ENCODE peak calls at places on chromosomes 7 and 10, in eight cellular contexts. E is endothelial cell of umbilical vein, O is GM12878, C is prostate gland, X is HL-60, M is esophagus muscularis mucosa, Y is K562, S is sigmoid colon. U is an unnamed sample.

GRCh38 chr10:47041401-47042198 is 130.4 kb downstream of the PTPN20 start:
- DNase-seq in E (no peak), M (no peak), S (peak; percentile 21), C (no peak), O (no peak), X (no peak), Y (no peak), U (no peak)

GRCh38 chr10:62960416-62960815 is 144.2 kb upstream of the EGR2 start:
- DNase-seq in E (no peak), M (no peak), C (no peak), O (no peak), Y (no peak), X (no peak), S (no peak), U (no peak)

GRCh38 chr7:31896929-31897328 is 173.3 kb downstream of the PDE1C start:
- DNase-seq in M (no peak), X (no peak), O (no peak), Y (no peak), S (no peak), E (no peak), C (no peak), U (no peak)

GRCh38 chr7:22845221-22845844 is 22.7 kb upstream of the TOMM7 start:
- DNase-seq in Y (no peak), C (no peak), X (no peak), E (no peak), S (no peak), O (no peak), M (no peak), U (no peak)

GRCh38 chr7:156612930-156613329 is 27.6 kb upstream of the RNF32 start:
- DNase-seq in C (no peak), Y (no peak), M (no peak), S (no peak), E (no peak), O (peak; percentile 55), X (no peak), U (no peak)

GRCh38 chr10:121519901-121520500 is 78.2 kb downstream of the FGFR2 start:
- DNase-seq in Y (no peak), X (no peak), C (no peak), O (no peak), M (no peak), E (no peak), S (no peak), U (no peak)

GRCh38 chr10:62779487-62780248 is 24.9 kb upstream of the ADO start:
- DNase-seq in Y (no peak), C (no peak), S (no peak), M (no peak), O (peak; percentile 84), E (peak; percentile 9), X (no peak), U (no peak)

GRCh38 chr10:46254007-46254383 is 32.8 kb upstream of the ANTXRL start:
- DNase-seq in X (no peak), S (no peak), M (no peak), E (no peak), C (no peak), Y (no peak), O (no peak), U (no peak)

GRCh38 chr10:119541459-119542356 is 811 bp downstream of the RGS10 start:
- DNase-seq in C (no peak), O (no peak), S (peak; percentile 74), E (no peak), Y (peak; percentile 37), X (no peak), M (no peak), U (no peak)

GRCh38 chr10:43079823-43080222 is 3.0 kb downstream of the RET start:
- DNase-seq in O (no peak), M (no peak), Y (no peak), S (no peak), C (no peak), E (no peak), X (no peak), U (no peak)

GRCh38 chr10:73914036-73914435 is 3.1 kb downstream of the PLAU start:
- DNase-seq in X (no peak), S (no peak), C (no peak), M (no peak), O (no peak), E (no peak), Y (no peak), U (no peak)

GRCh38 chr10:73920084-73920483 is 9.2 kb downstream of the PLAU start:
- DNase-seq in X (no peak), M (no peak), C (peak; percentile 65), E (no peak), Y (peak; percentile 38), S (peak; percentile 83), O (no peak), U (no peak)

GRCh38 chr10:73915206-73915851 is 4.4 kb downstream of the PLAU start:
- DNase-seq in E (no peak), C (no peak), X (no peak), O (no peak), S (no peak), M (no peak), Y (no peak), U (no peak)

GRCh38 chr10:73917566-73918305 is 6.8 kb downstream of the PLAU start:
- DNase-seq in E (no peak), C (no peak), M (no peak), Y (no peak), O (no peak), S (no peak), X (no peak), U (no peak)

DNA sequence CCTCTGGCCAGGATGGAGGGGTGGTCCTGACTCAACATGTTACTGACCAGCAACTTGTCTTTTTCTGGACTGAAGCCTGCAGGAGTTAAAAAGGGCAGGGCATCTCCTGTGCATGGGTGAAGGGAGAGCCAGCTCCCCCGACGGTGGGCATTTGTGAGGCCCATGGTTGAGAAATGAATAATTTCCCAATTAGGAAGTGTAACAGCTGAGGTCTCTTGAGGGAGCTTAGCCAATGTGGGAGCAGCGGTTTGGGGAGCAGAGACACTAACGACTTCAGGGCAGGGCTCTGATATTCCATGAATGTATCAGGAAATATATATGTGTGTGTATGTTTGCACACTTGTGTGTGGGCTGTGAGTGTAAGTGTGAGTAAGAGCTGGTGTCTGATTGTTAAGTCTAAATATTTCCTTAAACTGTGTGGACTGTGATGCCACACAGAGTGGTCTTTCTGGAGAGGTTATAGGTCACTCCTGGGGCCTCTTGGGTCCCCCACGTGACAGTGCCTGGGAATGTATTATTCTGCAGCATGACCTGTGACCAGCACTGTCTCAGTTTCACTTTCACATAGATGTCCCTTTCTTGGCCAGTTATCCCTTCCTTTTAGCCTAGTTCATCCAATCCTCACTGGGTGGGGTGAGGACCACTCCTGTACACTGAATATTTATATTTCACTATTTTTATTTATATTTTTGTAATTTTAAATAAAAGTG is 6.0 kb downstream of the PLAU start:
- DNase-seq in Y (peak; percentile 35), C (no peak), S (no peak), M (no peak), E (no peak), O (no peak), X (no peak), U (no peak)
- TF ChIP-seq POLR2AphosphoS5 in Y (no peak), C (no peak), S (no peak), M (no peak), E (no peak), O (no peak), X (peak; percentile 50), U (no peak)

DNA sequence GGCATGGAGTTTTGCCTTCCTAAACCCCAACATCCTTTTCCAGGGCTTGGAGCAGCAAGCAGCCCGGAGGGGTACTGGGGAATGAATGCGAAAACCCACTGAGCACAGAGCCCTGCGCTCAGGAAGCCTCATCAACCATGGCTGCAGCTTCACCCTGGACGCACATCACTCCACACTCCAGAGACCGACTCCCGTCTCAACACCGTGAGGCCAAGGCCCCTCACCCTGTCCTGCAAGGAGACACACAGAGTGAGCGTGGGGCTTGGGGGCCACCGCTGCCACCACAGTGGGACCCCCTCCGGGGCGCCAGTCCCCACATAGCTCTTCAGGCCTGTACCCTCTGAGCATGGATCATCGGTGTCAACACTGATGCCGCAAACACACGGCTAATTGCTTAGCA is 41.9 kb downstream of the DPYSL4 start:
- DNase-seq in O (no peak), M (no peak), X (no peak), C (no peak), E (no peak), S (no peak), Y (no peak), U (no peak)
- TF ChIP-seq POLR2AphosphoS5 in O (no peak), M (no peak), X (no peak), C (no peak), E (no peak), S (no peak), Y (no peak), U (no peak)

GRCh38 chr10:100997364-100998182 is 2.0 kb upstream of the LZTS2 start:
- DNase-seq in X (peak; percentile 89), C (peak; percentile 71), E (peak; percentile 71), O (no peak), M (no peak), S (peak; percentile 91), Y (peak; percentile 83), U (peak; percentile 71)

GRCh38 chr10:101000602-101000991 is 989 bp downstream of the LZTS2 start:
- DNase-seq in O (no peak), Y (no peak), M (no peak), C (no peak), S (peak; percentile 64), E (peak; percentile 15), X (no peak), U (no peak)

GRCh38 chr10:100999742-101000601 is at the start of gene LZTS2:
- DNase-seq in Y (peak; percentile 21), S (peak; percentile 74), O (no peak), E (peak; percentile 38), M (no peak), C (peak; percentile 70), X (no peak), U (peak; percentile 63)

GRCh38 chr10:100998183-100998990 is 1.2 kb upstream of the LZTS2 start:
- DNase-seq in M (no peak), E (peak; percentile 85), O (no peak), C (peak; percentile 81), X (peak; percentile 71), Y (peak; percentile 86), S (peak; percentile 94), U (peak; percentile 80)

GRCh38 chr10:100998991-100999741 is 442 bp upstream of the LZTS2 start:
- DNase-seq in Y (peak; percentile 79), E (peak; percentile 75), X (peak; percentile 61), S (peak; percentile 93), O (no peak), C (peak; percentile 72), M (peak; percentile 95), U (peak; percentile 87)
- TF ChIP-seq POLR2AphosphoS5 in Y (no peak), E (peak; percentile 72), X (no peak), S (peak; percentile 84), O (no peak), C (peak; percentile 30), M (peak; percentile 87), U (peak; percentile 79)

DNA sequence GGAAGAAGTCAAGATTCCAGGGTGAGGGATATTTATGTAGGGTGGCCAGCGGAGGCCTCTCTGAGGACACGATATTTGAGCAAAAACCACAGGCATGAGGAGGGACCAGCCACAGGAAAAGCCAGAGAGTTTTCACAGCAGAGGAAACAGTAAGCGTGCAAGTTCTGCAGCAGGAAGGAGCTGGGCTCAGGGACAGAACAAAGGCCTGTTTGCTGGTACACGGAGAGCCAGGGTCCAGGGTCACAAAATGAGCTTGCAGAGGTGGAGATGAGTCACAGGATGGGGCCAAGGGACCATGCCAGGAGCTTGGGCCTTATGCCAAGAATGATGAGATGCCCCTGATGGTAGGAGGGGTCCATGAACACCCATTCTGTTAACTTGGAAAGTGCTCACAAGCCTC is 283.5 kb downstream of the PLXNA4 start:
- DNase-seq in X (no peak), O (no peak), M (no peak), S (no peak), C (no peak), E (peak; percentile 84), Y (no peak), U (no peak)
- TF ChIP-seq POLR2AphosphoS5 in X (no peak), O (no peak), M (no peak), S (no peak), C (no peak), E (peak; percentile 83), Y (no peak), U (no peak)

GRCh38 chr7:134468475-134468874 is 9.6 kb upstream of the AKR1B1 start:
- DNase-seq in M (no peak), C (no peak), X (no peak), E (no peak), S (no peak), O (no peak), Y (no peak), U (no peak)
- TF ChIP-seq POLR2AphosphoS5 in M (no peak), C (no peak), X (no peak), E (no peak), S (no peak), O (no peak), Y (no peak), U (no peak)